ENCODE peak calls at places on chromosomes 16 and 17, in six cellular contexts. H is glutamatergic neuron, E is pancreas, R is IMR-90, I is right atrium auricular region, C is H1. L is an unnamed sample.

GRCh38 chr17:66965801-66966528 is 1.5 kb downstream of the CACNG4 start:
- DNase-seq in E (no peak), I (no peak), R (no peak), H (no peak), C (peak), L (peak)

GRCh38 chr17:80005360-80006338 is 30.0 kb downstream of the TBC1D16 start:
- DNase-seq in C (peak), E (peak), I (no peak), H (peak), R (peak), L (peak)

GRCh38 chr17:75592364-75593020 is 4.9 kb downstream of the MYO15B start:
- DNase-seq in I (no peak), E (no peak), C (no peak), H (no peak), R (no peak), L (no peak)

GRCh38 chr17:74863420-74864296 is 4.0 kb upstream of the GRIN2C start:
- DNase-seq in E (no peak), I (no peak), C (no peak), H (no peak), R (no peak), L (no peak)

GRCh38 chr17:814371-814770 is 32.2 kb downstream of the MRM3 start:
- DNase-seq in I (no peak), C (no peak), E (no peak), R (no peak), H (no peak), L (no peak)

GRCh38 chr17:205176-205538 is 23.7 kb upstream of the DOC2B start:
- DNase-seq in C (no peak), I (no peak), H (no peak), R (no peak), E (no peak), L (no peak)

GRCh38 chr16:56849690-56850680 is 15.0 kb upstream of the SLC12A3 start:
- DNase-seq in E (no peak), R (peak), I (no peak), C (no peak), H (no peak), L (no peak)

GRCh38 chr16:30491744-30492308 is 19.3 kb downstream of the ITGAL start:
- DNase-seq in H (no peak), E (no peak), R (peak), I (no peak), C (no peak), L (peak)

GRCh38 chr16:16158741-16159374 is 64.4 kb downstream of the ABCC6 start:
- DNase-seq in R (peak), E (no peak), H (no peak), C (no peak), I (no peak), L (no peak)

GRCh38 chr16:56956076-56956475 is 5.7 kb upstream of the CETP start:
- DNase-seq in R (no peak), H (no peak), E (no peak), C (no peak), I (no peak), L (no peak)

GRCh38 chr17:21012736-21013135 is 30.1 kb downstream of the USP22 start:
- DNase-seq in H (no peak), R (no peak), I (no peak), C (no peak), E (no peak), L (no peak)

GRCh38 chr16:30030841-30031413 is at the start of gene TLCD3B:
- DNase-seq in R (no peak), C (peak), E (no peak), I (no peak), H (peak), L (no peak)

GRCh38 chr17:27242951-27243350 is 51.0 kb upstream of the WSB1 start:
- DNase-seq in H (no peak), R (no peak), C (no peak), I (no peak), E (no peak), L (no peak)

GRCh38 chr17:49146620-49147306 is 14.2 kb downstream of the B4GALNT2 start:
- DNase-seq in H (no peak), C (no peak), R (peak), E (no peak), I (no peak), L (peak)

GRCh38 chr17:77821114-77821513 is 137.4 kb upstream of the TNRC6C start:
- DNase-seq in I (no peak), H (no peak), C (no peak), E (no peak), R (no peak), L (no peak)

GRCh38 chr16:30760160-30760559 is 1.7 kb downstream of the CFAP119 start:
- DNase-seq in C (no peak), I (no peak), E (no peak), R (no peak), H (no peak), L (no peak)

GRCh38 chr16:55372792-55373488 is 48.9 kb downstream of the IRX6 start:
- DNase-seq in H (no peak), R (no peak), I (no peak), E (no peak), C (no peak), L (no peak)

GRCh38 chr17:77618173-77618572 is 340.3 kb upstream of the TNRC6C start:
- DNase-seq in R (no peak), E (no peak), I (no peak), H (no peak), C (no peak), L (no peak)

GRCh38 chr17:78252111-78252634 is 20.7 kb downstream of the TMEM235 start:
- DNase-seq in C (no peak), H (no peak), E (no peak), I (no peak), R (no peak), L (no peak)

GRCh38 chr17:30235386-30236296 is at the start of gene SLC6A4:
- DNase-seq in I (no peak), R (no peak), E (no peak), C (peak), H (peak), L (peak)

GRCh38 chr17:67157732-67158639 is 87.0 kb downstream of the HELZ start:
- DNase-seq in I (no peak), E (no peak), R (peak), C (no peak), H (no peak), L (no peak)

GRCh38 chr17:2611627-2612026 is 18.2 kb downstream of the PAFAH1B1 start:
- DNase-seq in H (no peak), C (no peak), I (no peak), R (no peak), E (no peak), L (no peak)

GRCh38 chr16:1871974-1872635 is at the start of gene MEIOB:
- DNase-seq in R (no peak), H (peak), C (peak), E (peak), I (no peak), L (no peak)

GRCh38 chr16:19716183-19716582 is 1.8 kb downstream of the KNOP1 start:
- DNase-seq in E (no peak), H (no peak), R (no peak), I (no peak), C (no peak), L (peak)

GRCh38 chr16:22161999-22162657 is at the start of gene SDR42E2:
- DNase-seq in H (peak), C (peak), I (no peak), R (no peak), E (peak), L (peak)

GRCh38 chr17:81049973-81050551 is 15.1 kb downstream of the BAIAP2 start:
- DNase-seq in R (no peak), E (no peak), I (no peak), H (no peak), C (no peak), L (peak)

GRCh38 chr17:29169806-29170591 is 10.2 kb downstream of the MYO18A start:
- DNase-seq in I (no peak), R (no peak), E (no peak), H (no peak), C (no peak), L (no peak)

GRCh38 chr17:78687944-78688343 is 94.1 kb downstream of the CYTH1 start:
- DNase-seq in E (no peak), I (no peak), R (no peak), H (no peak), C (no peak), L (no peak)

GRCh38 chr16:2043296-2043979 is 4.2 kb downstream of the NTHL1 start:
- DNase-seq in I (no peak), H (peak), E (no peak), R (no peak), C (no peak), L (no peak)

GRCh38 chr17:40177275-40177874 is at the start of gene RAPGEFL1:
- DNase-seq in C (peak), I (peak), H (peak), R (peak), E (peak), L (peak)

GRCh38 chr16:63618896-63619295 is 1503.0 kb downstream of the CDH11 start:
- DNase-seq in I (no peak), C (no peak), H (no peak), R (no peak), E (no peak), L (no peak)

GRCh38 chr17:58112970-58113631 is 29.9 kb downstream of the DYNLL2 start:
- DNase-seq in E (peak), I (peak), H (peak), C (peak), R (peak), L (peak)

GRCh38 chr16:12062343-12063003 is 85.9 kb downstream of the SNX29 start:
- DNase-seq in E (no peak), H (no peak), I (peak), R (peak), C (no peak), L (peak)

GRCh38 chr16:12061336-12062055 is 85.0 kb downstream of the SNX29 start:
- DNase-seq in I (no peak), R (peak), C (no peak), E (no peak), H (no peak), L (no peak)

GRCh38 chr16:12063435-12063834 is 86.9 kb downstream of the SNX29 start:
- DNase-seq in R (no peak), H (no peak), I (no peak), E (no peak), C (no peak), L (no peak)

GRCh38 chr16:12064291-12064690 is 87.8 kb downstream of the SNX29 start:
- DNase-seq in E (no peak), R (no peak), C (no peak), I (no peak), H (no peak), L (no peak)

DNA sequence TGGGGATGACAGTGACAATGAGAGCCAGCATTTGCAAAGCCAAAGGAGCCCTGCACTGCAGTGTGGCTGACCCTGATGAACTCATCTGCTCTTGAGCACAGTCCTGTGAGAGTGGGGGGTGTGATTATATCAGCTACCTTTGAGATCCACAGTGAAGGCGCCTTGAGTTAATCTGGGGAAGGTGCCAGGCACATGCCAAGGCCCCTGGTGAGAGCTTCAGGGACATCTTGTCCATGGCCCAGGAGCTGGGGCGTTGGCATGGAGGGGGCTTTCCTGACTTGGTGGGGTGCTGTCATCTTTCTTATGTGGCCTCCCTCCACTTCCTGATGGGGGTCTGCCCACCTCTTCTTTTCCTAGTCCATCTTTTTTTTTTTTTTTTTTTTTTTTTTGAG is 86.5 kb downstream of the SNX29 start:
- DNase-seq in H (no peak), C (no peak), R (no peak), I (no peak), E (no peak), L (no peak)
- TF ChIP-seq CTCF in H (no peak), C (no peak), R (no peak), I (no peak), E (no peak), L (no peak)

DNA sequence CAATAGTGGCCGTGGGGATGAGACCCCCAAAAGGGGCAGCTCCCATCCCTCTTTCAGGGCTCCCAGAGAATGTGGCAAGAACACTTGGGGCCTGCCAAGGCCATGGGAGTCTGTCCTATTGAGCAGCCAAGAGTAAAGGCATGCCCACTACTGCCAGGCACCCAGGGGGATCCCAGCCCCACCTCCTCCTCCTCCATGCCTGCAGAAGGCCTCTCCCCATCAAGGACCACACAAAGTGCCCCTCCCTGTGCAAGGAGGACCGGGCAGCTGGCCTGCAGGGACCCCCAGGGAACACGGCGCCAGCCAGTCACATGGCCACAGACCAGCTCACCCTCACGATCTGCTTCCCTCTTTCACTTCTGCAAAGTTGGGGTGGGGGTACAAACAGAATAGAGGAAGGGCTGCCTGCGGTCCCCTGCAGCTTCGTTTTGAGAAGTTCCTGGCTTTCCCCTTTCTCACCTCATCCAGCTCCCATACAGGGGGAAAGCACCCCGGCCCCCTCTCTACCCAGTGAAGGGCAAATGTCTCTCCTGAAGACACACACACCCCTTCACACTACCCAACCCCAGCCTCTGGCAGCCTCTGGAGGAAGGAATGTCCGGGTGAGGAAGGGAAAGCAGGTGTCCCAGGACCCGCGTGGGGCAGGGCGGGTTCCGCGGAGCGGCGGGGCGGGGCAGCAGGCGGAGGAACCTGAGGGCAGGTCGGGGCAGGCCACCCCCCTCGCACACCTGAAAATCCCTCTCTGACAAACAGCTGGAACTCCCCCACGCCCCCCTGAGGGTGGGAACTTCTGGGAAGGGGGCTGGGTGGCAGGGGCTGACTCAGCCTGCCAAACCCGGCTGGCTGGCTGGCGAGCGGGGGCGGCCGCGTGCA is 2.0 kb downstream of the PPP1R9B start:
- DNase-seq in E (peak), H (peak), C (no peak), I (no peak), R (peak), L (peak)
- TF ChIP-seq CTCF in E (no peak), H (no peak), C (peak), I (no peak), R (peak), L (no peak)

DNA sequence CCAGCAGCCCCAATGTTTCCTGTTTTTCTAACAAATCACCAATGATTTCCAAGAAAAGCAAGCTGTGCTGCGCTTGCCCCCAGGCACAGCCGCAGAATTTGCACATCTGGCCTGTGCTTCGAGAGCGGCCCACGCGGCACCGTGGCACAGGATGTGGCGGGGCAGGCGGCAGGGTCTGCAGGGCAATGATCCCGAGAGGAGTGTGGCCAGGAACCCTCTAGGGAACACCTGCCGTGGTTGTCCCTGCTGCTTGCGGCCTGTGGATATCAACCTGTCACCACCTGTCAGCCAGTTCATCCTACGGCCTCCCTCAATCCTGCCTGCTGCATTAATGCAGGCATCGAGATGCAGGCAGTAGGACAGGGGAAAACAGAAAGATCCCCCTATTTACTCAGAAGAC is 24.0 kb downstream of the PIK3R5 start:
- DNase-seq in H (no peak), I (no peak), R (no peak), E (no peak), C (no peak), L (no peak)
- TF ChIP-seq CTCF in H (no peak), I (no peak), R (no peak), E (no peak), C (no peak), L (no peak)

GRCh38 chr16:85428899-85429775 is 184.0 kb upstream of the GSE1 start:
- DNase-seq in R (no peak), C (peak), E (peak), H (no peak), I (no peak), L (no peak)
- TF ChIP-seq CTCF in R (no peak), C (no peak), E (no peak), H (no peak), I (no peak), L (no peak)

GRCh38 chr16:50489187-50489586 is 59.0 kb upstream of the NKD1 start:
- DNase-seq in I (no peak), C (no peak), H (no peak), E (no peak), R (no peak), L (no peak)

GRCh38 chr16:50491516-50491915 is 56.7 kb upstream of the NKD1 start:
- DNase-seq in H (no peak), E (no peak), R (no peak), C (no peak), I (peak), L (no peak)

GRCh38 chr16:50485232-50485631 is 63.0 kb upstream of the NKD1 start:
- DNase-seq in I (no peak), R (no peak), C (no peak), H (no peak), E (no peak), L (no peak)

GRCh38 chr16:50490828-50491227 is 57.4 kb upstream of the NKD1 start:
- DNase-seq in C (no peak), E (no peak), H (no peak), R (no peak), I (no peak), L (no peak)

DNA sequence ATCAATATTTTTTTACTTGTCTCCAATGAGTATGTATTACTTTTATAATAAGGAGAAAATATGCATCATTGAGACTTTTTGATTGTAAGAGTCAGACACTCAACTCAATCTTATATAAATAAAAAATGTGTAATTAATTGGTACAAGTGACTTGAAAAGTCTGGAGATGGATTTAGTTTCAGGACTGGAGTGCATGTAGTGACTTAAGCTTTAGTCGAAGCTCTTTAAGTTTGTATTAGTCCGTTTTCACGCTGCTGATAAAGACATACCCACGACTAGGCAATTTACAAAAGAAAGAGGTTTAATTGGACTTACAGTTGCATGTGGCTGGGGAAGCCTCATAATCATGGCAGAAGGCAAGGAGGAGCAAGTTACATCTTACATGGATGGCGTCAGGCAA is 60.7 kb upstream of the NKD1 start:
- DNase-seq in I (no peak), C (no peak), H (no peak), R (no peak), E (no peak), L (no peak)
- TF ChIP-seq CTCF in I (no peak), C (no peak), H (no peak), R (no peak), E (no peak), L (no peak)

GRCh38 chr16:84136331-84137125 is 8.4 kb downstream of the HSDL1 start:
- DNase-seq in I (no peak), R (peak), C (no peak), H (no peak), E (no peak), L (no peak)

GRCh38 chr16:84138824-84139627 is 6.0 kb downstream of the HSDL1 start:
- DNase-seq in E (no peak), I (no peak), C (no peak), R (peak), H (peak), L (peak)

GRCh38 chr16:84137769-84138357 is 7.1 kb downstream of the HSDL1 start:
- DNase-seq in H (no peak), I (no peak), E (no peak), C (no peak), R (no peak), L (no peak)

GRCh38 chr16:84138500-84138823 is 6.5 kb downstream of the HSDL1 start:
- DNase-seq in H (no peak), C (no peak), R (no peak), E (no peak), I (no peak), L (no peak)

GRCh38 chr16:84137287-84137686 is 7.7 kb downstream of the HSDL1 start:
- DNase-seq in H (no peak), I (no peak), E (no peak), C (no peak), R (no peak), L (no peak)
- TF ChIP-seq CTCF in H (no peak), I (no peak), E (no peak), C (no peak), R (no peak), L (no peak)

DNA sequence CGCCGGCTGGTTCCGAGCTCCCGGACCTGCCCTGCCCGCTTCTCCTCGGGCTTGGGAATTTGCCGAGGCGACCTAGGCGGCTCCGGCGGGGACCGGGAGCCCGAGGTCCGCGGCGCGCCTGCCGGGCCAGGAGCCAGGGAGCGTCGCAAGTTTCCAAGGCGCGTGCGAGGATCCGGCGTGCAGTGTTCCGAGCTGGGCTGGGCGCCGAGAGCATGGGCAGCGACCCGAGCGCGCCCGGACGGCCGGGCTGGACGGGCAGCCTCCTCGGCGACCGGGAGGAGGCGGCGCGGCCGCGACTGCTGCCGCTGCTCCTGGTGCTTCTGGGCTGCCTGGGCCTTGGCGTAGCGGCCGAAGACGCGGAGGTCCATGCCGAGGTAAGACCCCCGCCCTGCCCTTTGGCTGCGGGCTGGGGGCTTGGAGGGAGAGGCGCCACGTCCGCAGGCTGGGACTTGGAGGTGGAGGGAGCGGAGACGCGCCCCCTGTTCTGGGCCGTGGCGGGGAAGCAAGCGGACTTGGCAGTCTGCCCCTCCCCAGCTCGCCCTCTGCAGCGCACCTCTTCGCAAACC is 668 bp downstream of the MMP15 start:
- DNase-seq in E (peak), I (no peak), H (peak), R (peak), C (peak), L (peak)
- TF ChIP-seq CTCF in E (no peak), I (no peak), H (no peak), R (no peak), C (no peak), L (no peak)

GRCh38 chr17:6712058-6712853 is 913 bp downstream of the SLC13A5 start:
- DNase-seq in I (no peak), E (no peak), R (no peak), H (no peak), C (peak), L (peak)

GRCh38 chr17:6712854-6713129 is 377 bp downstream of the SLC13A5 start:
- DNase-seq in E (no peak), H (no peak), I (peak), C (no peak), R (no peak), L (no peak)

GRCh38 chr17:6713918-6714271 is 726 bp upstream of the SLC13A5 start:
- DNase-seq in E (no peak), H (peak), I (no peak), C (no peak), R (no peak), L (no peak)

GRCh38 chr17:6714315-6714874 is 1.2 kb upstream of the SLC13A5 start:
- DNase-seq in C (no peak), E (no peak), R (no peak), H (no peak), I (peak), L (no peak)

GRCh38 chr17:6713130-6713917 is at the start of gene SLC13A5:
- DNase-seq in I (peak), C (peak), R (no peak), E (no peak), H (peak), L (peak)
- TF ChIP-seq CTCF in I (no peak), C (peak), R (peak), E (no peak), H (peak), L (peak)

L was measured in Calu3.